ENCODE peak calls at places on chromosome 7, in six cellular contexts. D, J, Q, H, Y and R are unnamed samples.
A peak's percentile ranks its signal among the peaks of the same experiment; 100 is the strongest.

GRCh38 chr7:13897825-13898224 is 91.6 kb downstream of the ETV1 start:
- DNase-seq in D (no peak), J (no peak), Q (no peak), H (no peak), Y (no peak), R (no peak)

GRCh38 chr7:621572-622285 is 102.1 kb upstream of the PDGFA start:
- DNase-seq in D (no peak), J (no peak), Q (no peak), H (no peak), Y (no peak), R (no peak)

GRCh38 chr7:31488562-31489203 is 25.2 kb upstream of the ITPRID1 start:
- DNase-seq in D (no peak), J (peak; percentile 38), Q (no peak), H (no peak), Y (no peak), R (no peak)

GRCh38 chr7:20112646-20113045 is 104.5 kb downstream of the MACC1 start:
- DNase-seq in D (no peak), J (no peak), Q (no peak), H (no peak), Y (no peak), R (no peak)

GRCh38 chr7:40570218-40570617 is 435.4 kb downstream of the SUGCT start:
- DNase-seq in D (no peak), J (no peak), Q (peak; percentile 40), H (peak; percentile 13), Y (no peak), R (no peak)

GRCh38 chr7:73606801-73607691 is 17.3 kb downstream of the MLXIPL start:
- DNase-seq in D (peak; percentile 35), J (peak; percentile 89), Q (no peak), H (no peak), Y (no peak), R (no peak)

GRCh38 chr7:26006421-26006820 is 145.6 kb upstream of the NFE2L3 start:
- DNase-seq in D (no peak), J (no peak), Q (no peak), H (no peak), Y (no peak), R (no peak)

GRCh38 chr7:107332488-107333269 is 137.2 kb upstream of the GPR22 start:
- DNase-seq in D (no peak), J (no peak), Q (no peak), H (no peak), Y (no peak), R (no peak)

GRCh38 chr7:2399848-2400587 is 3.4 kb upstream of the CHST12 start:
- DNase-seq in D (peak; percentile 89), J (no peak), Q (peak; percentile 90), H (peak; percentile 88), Y (peak; percentile 96), R (peak; percentile 84)

GRCh38 chr7:3028767-3029111 is 14.9 kb downstream of the CARD11 start:
- DNase-seq in D (no peak), J (no peak), Q (no peak), H (no peak), Y (no peak), R (no peak)

GRCh38 chr7:82740246-82740848 is 296.8 kb upstream of the CACNA2D1 start:
- DNase-seq in D (no peak), J (peak; percentile 55), Q (no peak), H (peak; percentile 41), Y (peak; percentile 61), R (no peak)

GRCh38 chr7:146956853-146957252 is 840.3 kb downstream of the CNTNAP2 start:
- DNase-seq in D (no peak), J (no peak), Q (no peak), H (no peak), Y (no peak), R (no peak)

GRCh38 chr7:146956323-146956722 is 839.7 kb downstream of the CNTNAP2 start:
- DNase-seq in D (no peak), J (no peak), Q (no peak), H (no peak), Y (no peak), R (no peak)

GRCh38 chr7:146961617-146962016 is 845.0 kb downstream of the CNTNAP2 start:
- DNase-seq in D (no peak), J (no peak), Q (peak; percentile 69), H (no peak), Y (no peak), R (no peak)

GRCh38 chr7:146966274-146966673 is 849.7 kb downstream of the CNTNAP2 start:
- DNase-seq in D (no peak), J (no peak), Q (no peak), H (no peak), Y (no peak), R (no peak)

GRCh38 chr7:146960747-146961416 is 844.3 kb downstream of the CNTNAP2 start:
- DNase-seq in D (no peak), J (no peak), Q (no peak), H (no peak), Y (no peak), R (no peak)
- TF ChIP-seq CTCF in D (no peak), J (no peak), Q (no peak), H (no peak), Y (no peak), R (no peak)

GRCh38 chr7:103445228-103446020 is 583 bp downstream of the SLC26A5 start:
- DNase-seq in D (no peak), J (peak; percentile 2), Q (no peak), H (no peak), Y (no peak), R (no peak)

GRCh38 chr7:103446046-103446520 is at the start of gene SLC26A5:
- DNase-seq in D (no peak), J (peak; percentile 2), Q (no peak), H (no peak), Y (no peak), R (no peak)

GRCh38 chr7:103447073-103447960 is 1.3 kb upstream of the SLC26A5 start:
- DNase-seq in D (no peak), J (peak; percentile 49), Q (no peak), H (peak; percentile 29), Y (peak; percentile 39), R (peak; percentile 6)
- TF ChIP-seq CTCF in D (no peak), J (peak; percentile 69), Q (peak; percentile 82), H (peak; percentile 68), Y (peak; percentile 79), R (peak; percentile 81)

GRCh38 chr7:155727616-155728015 is 83.2 kb downstream of the RBM33 start:
- DNase-seq in D (no peak), J (no peak), Q (no peak), H (no peak), Y (no peak), R (no peak)

GRCh38 chr7:155731375-155731774 is 80.9 kb downstream of the SHH start:
- DNase-seq in D (no peak), J (no peak), Q (no peak), H (no peak), Y (no peak), R (no peak)

GRCh38 chr7:155728116-155728515 is 83.7 kb downstream of the RBM33 start:
- DNase-seq in D (no peak), J (no peak), Q (no peak), H (no peak), Y (no peak), R (no peak)

GRCh38 chr7:155731871-155732270 is 80.4 kb downstream of the SHH start:
- DNase-seq in D (no peak), J (no peak), Q (no peak), H (no peak), Y (no peak), R (no peak)

DNA sequence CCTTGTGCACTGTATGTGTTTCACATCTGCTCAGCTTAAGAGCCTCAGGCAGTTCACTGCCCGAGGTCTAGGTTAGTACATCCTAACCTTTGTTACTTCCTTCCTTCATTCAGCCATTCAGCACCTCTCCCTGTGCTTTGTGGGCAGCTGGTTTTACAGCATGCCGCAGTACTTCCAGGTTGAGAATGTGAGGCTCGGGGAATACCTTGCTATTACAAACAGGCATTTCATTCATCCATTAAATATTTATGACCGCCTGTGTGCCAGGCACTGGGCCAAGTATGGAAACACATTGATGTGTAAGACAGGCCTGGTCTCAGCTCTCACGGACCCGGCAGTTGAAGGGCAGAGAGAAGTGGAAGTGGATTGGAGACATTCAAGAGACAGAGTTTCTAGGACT is 82.4 kb downstream of the SHH start:
- DNase-seq in D (no peak), J (no peak), Q (no peak), H (peak; percentile 8), Y (no peak), R (peak; percentile 3)
- TF ChIP-seq CTCF in D (no peak), J (no peak), Q (no peak), H (no peak), Y (no peak), R (no peak)

DNA sequence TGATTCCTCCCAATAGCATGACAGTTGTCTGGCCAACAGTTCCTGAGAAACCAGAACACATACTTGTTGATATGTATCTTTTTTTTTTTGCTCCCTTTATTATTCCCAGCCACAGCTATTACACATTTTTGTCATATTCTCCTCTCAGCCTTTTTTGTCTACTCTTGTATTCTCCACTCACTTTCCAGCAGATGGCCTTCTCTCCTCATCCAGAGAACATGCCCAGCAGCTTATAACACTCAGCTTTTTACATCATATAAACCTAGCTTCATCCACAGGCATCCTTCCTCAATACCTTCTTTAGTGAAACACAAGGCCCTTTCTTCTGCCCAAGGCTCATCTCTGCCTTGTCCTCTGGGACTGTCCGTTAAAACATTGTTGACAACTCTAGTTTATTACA is 101.7 kb downstream of the ORC5 start:
- DNase-seq in D (no peak), J (no peak), Q (peak; percentile 4), H (peak; percentile 6), Y (peak; percentile 64), R (no peak)
- TF ChIP-seq CTCF in D (no peak), J (no peak), Q (no peak), H (peak; percentile 23), Y (peak; percentile 62), R (no peak)

GRCh38 chr7:39069886-39070881 is 92.5 kb downstream of the POU6F2 start:
- DNase-seq in D (no peak), J (no peak), Q (no peak), H (no peak), Y (no peak), R (no peak)
- TF ChIP-seq CTCF in D (no peak), J (no peak), Q (no peak), H (no peak), Y (no peak), R (no peak)

GRCh38 chr7:149720372-149721083 is 52.9 kb downstream of the ZNF467 start:
- DNase-seq in D (no peak), J (peak; percentile 31), Q (no peak), H (no peak), Y (no peak), R (no peak)
- TF ChIP-seq CTCF in D (no peak), J (no peak), Q (no peak), H (no peak), Y (no peak), R (no peak)

GRCh38 chr7:80974396-80975358 is 55.8 kb upstream of the SEMA3C start:
- DNase-seq in D (no peak), J (no peak), Q (no peak), H (no peak), Y (no peak), R (no peak)
- TF ChIP-seq CTCF in D (no peak), J (no peak), Q (no peak), H (no peak), Y (no peak), R (no peak)

DNA sequence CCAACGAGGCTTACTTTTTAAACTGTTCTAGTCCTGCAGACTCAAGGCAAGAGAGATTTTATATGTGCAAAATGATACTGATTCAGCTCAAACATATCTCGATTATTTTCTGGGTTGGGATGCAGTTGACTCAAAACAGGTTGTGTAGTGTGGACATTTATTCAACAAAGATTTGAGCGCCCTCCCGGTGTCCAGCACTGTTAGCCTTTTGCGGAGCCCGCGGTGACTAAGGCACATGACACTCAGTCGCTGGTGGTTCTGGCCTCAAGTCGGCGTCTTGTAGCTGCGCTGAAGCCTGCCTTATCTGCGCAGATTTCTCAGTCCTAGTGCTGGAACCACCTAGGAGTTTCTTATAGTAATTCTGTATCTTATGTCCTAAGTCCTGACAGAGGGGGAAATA is 938 bp upstream of the CADPS2 start:
- DNase-seq in D (peak; percentile 71), J (peak; percentile 41), Q (no peak), H (peak; percentile 35), Y (no peak), R (no peak)
- TF ChIP-seq CTCF in D (peak; percentile 31), J (peak; percentile 45), Q (peak; percentile 7), H (peak; percentile 8), Y (no peak), R (no peak)